ENCODE peak calls at places on chromosomes 11 and 22, in ten cellular contexts. One of them, this sample, is unnamed.
A peak's percentile ranks its signal among the peaks of the same experiment; 100 is the strongest.

GRCh38 chr11:131033151-131033651 is 116.9 kb upstream of the SNX19 start:
- DNase-seq in CD8-positive, alpha-beta T cell: no peak
- DNase-seq in aorta: no peak
- DNase-seq in RWPE1: peak; percentile 68
- DNase-seq in colonic mucosa: no peak
- DNase-seq in K562: peak; percentile 22
- DNase-seq in SJSA1: peak; percentile 45
- DNase-seq in naive thymus-derived CD4-positive, alpha-beta T cell: no peak
- DNase-seq in ovary: no peak
- DNase-seq in lower lobe of right lung: no peak
- DNase-seq in this sample: no peak

GRCh38 chr11:107011977-107012376 is 6.3 kb downstream of the GUCY1A2 start:
- DNase-seq in RWPE1: no peak
- DNase-seq in aorta: no peak
- DNase-seq in SJSA1: peak; percentile 4
- DNase-seq in colonic mucosa: no peak
- DNase-seq in naive thymus-derived CD4-positive, alpha-beta T cell: no peak
- DNase-seq in CD8-positive, alpha-beta T cell: no peak
- DNase-seq in K562: no peak
- DNase-seq in ovary: no peak
- DNase-seq in lower lobe of right lung: no peak
- DNase-seq in this sample: no peak

GRCh38 chr22:36610056-36610455 is 81.1 kb upstream of the EIF3D start:
- DNase-seq in colonic mucosa: no peak
- DNase-seq in ovary: no peak
- DNase-seq in CD8-positive, alpha-beta T cell: no peak
- DNase-seq in K562: no peak
- DNase-seq in lower lobe of right lung: no peak
- DNase-seq in naive thymus-derived CD4-positive, alpha-beta T cell: no peak
- DNase-seq in SJSA1: no peak
- DNase-seq in RWPE1: no peak
- DNase-seq in aorta: no peak
- DNase-seq in this sample: no peak

GRCh38 chr22:39959640-39960447 is at the start of gene TMA7B:
- DNase-seq in ovary: no peak
- DNase-seq in K562: peak; percentile 52
- DNase-seq in SJSA1: peak; percentile 77
- DNase-seq in aorta: no peak
- DNase-seq in RWPE1: peak; percentile 20
- DNase-seq in lower lobe of right lung: no peak
- DNase-seq in naive thymus-derived CD4-positive, alpha-beta T cell: peak; percentile 34
- DNase-seq in CD8-positive, alpha-beta T cell: peak; percentile 44
- DNase-seq in colonic mucosa: no peak
- DNase-seq in this sample: no peak

GRCh38 chr11:64391839-64392238 is 32.9 kb downstream of the RPS6KA4 start:
- DNase-seq in RWPE1: no peak
- DNase-seq in lower lobe of right lung: no peak
- DNase-seq in CD8-positive, alpha-beta T cell: no peak
- DNase-seq in naive thymus-derived CD4-positive, alpha-beta T cell: no peak
- DNase-seq in aorta: no peak
- DNase-seq in K562: no peak
- DNase-seq in ovary: no peak
- DNase-seq in SJSA1: no peak
- DNase-seq in colonic mucosa: no peak
- DNase-seq in this sample: no peak

GRCh38 chr22:45946805-45947600 is 30.0 kb downstream of the WNT7B start:
- DNase-seq in SJSA1: no peak
- DNase-seq in CD8-positive, alpha-beta T cell: no peak
- DNase-seq in K562: no peak
- DNase-seq in colonic mucosa: no peak
- DNase-seq in RWPE1: no peak
- DNase-seq in ovary: no peak
- DNase-seq in lower lobe of right lung: no peak
- DNase-seq in aorta: no peak
- DNase-seq in naive thymus-derived CD4-positive, alpha-beta T cell: no peak
- DNase-seq in this sample: peak; percentile 7

GRCh38 chr11:17972987-17973386 is 39.9 kb downstream of the SERGEF start:
- DNase-seq in RWPE1: peak; percentile 86
- DNase-seq in lower lobe of right lung: no peak
- DNase-seq in SJSA1: peak; percentile 14
- DNase-seq in naive thymus-derived CD4-positive, alpha-beta T cell: no peak
- DNase-seq in colonic mucosa: peak; percentile 20
- DNase-seq in ovary: peak; percentile 43
- DNase-seq in aorta: peak; percentile 76
- DNase-seq in CD8-positive, alpha-beta T cell: no peak
- DNase-seq in K562: peak; percentile 51
- DNase-seq in this sample: no peak

GRCh38 chr11:5938603-5938965 is 3.5 kb upstream of the OR56A3 start:
- DNase-seq in CD8-positive, alpha-beta T cell: no peak
- DNase-seq in lower lobe of right lung: no peak
- DNase-seq in K562: no peak
- DNase-seq in SJSA1: no peak
- DNase-seq in ovary: no peak
- DNase-seq in aorta: peak; percentile 72
- DNase-seq in naive thymus-derived CD4-positive, alpha-beta T cell: no peak
- DNase-seq in RWPE1: no peak
- DNase-seq in colonic mucosa: no peak
- DNase-seq in this sample: no peak

GRCh38 chr11:46711288-46711687 is 7.7 kb upstream of the F2 start:
- DNase-seq in K562: no peak
- DNase-seq in lower lobe of right lung: no peak
- DNase-seq in naive thymus-derived CD4-positive, alpha-beta T cell: no peak
- DNase-seq in SJSA1: no peak
- DNase-seq in ovary: no peak
- DNase-seq in aorta: no peak
- DNase-seq in colonic mucosa: no peak
- DNase-seq in CD8-positive, alpha-beta T cell: no peak
- DNase-seq in RWPE1: no peak
- DNase-seq in this sample: no peak

GRCh38 chr11:130786987-130787688 is 129.1 kb downstream of the SNX19 start:
- DNase-seq in naive thymus-derived CD4-positive, alpha-beta T cell: no peak
- DNase-seq in aorta: no peak
- DNase-seq in SJSA1: peak; percentile 70
- DNase-seq in ovary: no peak
- DNase-seq in RWPE1: peak; percentile 62
- DNase-seq in K562: no peak
- DNase-seq in colonic mucosa: no peak
- DNase-seq in lower lobe of right lung: no peak
- DNase-seq in CD8-positive, alpha-beta T cell: no peak
- DNase-seq in this sample: no peak

GRCh38 chr22:44544523-44545433 is 46.7 kb upstream of the RTL6 start:
- DNase-seq in ovary: no peak
- DNase-seq in aorta: no peak
- DNase-seq in K562: no peak
- DNase-seq in naive thymus-derived CD4-positive, alpha-beta T cell: no peak
- DNase-seq in SJSA1: no peak
- DNase-seq in RWPE1: no peak
- DNase-seq in colonic mucosa: no peak
- DNase-seq in CD8-positive, alpha-beta T cell: no peak
- DNase-seq in lower lobe of right lung: no peak
- DNase-seq in this sample: no peak

GRCh38 chr22:38051261-38051660 is 5.9 kb upstream of the PICK1 start:
- DNase-seq in CD8-positive, alpha-beta T cell: no peak
- DNase-seq in ovary: no peak
- DNase-seq in aorta: no peak
- DNase-seq in SJSA1: no peak
- DNase-seq in K562: no peak
- DNase-seq in colonic mucosa: no peak
- DNase-seq in lower lobe of right lung: no peak
- DNase-seq in RWPE1: no peak
- DNase-seq in naive thymus-derived CD4-positive, alpha-beta T cell: no peak
- DNase-seq in this sample: no peak

GRCh38 chr11:12288212-12288933 is 89.0 kb upstream of the PARVA start:
- DNase-seq in CD8-positive, alpha-beta T cell: peak; percentile 44
- DNase-seq in SJSA1: peak; percentile 82
- DNase-seq in RWPE1: peak; percentile 63
- DNase-seq in aorta: peak; percentile 95
- DNase-seq in lower lobe of right lung: peak; percentile 71
- DNase-seq in colonic mucosa: peak; percentile 87
- DNase-seq in K562: peak; percentile 82
- DNase-seq in naive thymus-derived CD4-positive, alpha-beta T cell: peak; percentile 59
- DNase-seq in ovary: peak; percentile 77
- DNase-seq in this sample: peak; percentile 73

GRCh38 chr11:133501643-133502535 is 30.4 kb downstream of the OPCML start:
- DNase-seq in lower lobe of right lung: peak; percentile 57
- DNase-seq in aorta: no peak
- DNase-seq in CD8-positive, alpha-beta T cell: no peak
- DNase-seq in SJSA1: no peak
- DNase-seq in RWPE1: no peak
- DNase-seq in naive thymus-derived CD4-positive, alpha-beta T cell: no peak
- DNase-seq in colonic mucosa: no peak
- DNase-seq in ovary: no peak
- DNase-seq in K562: no peak
- DNase-seq in this sample: no peak

GRCh38 chr11:78110830-78111229 is 28.6 kb downstream of the ALG8 start:
- DNase-seq in RWPE1: no peak
- DNase-seq in colonic mucosa: no peak
- DNase-seq in aorta: no peak
- DNase-seq in CD8-positive, alpha-beta T cell: no peak
- DNase-seq in K562: no peak
- DNase-seq in SJSA1: no peak
- DNase-seq in lower lobe of right lung: no peak
- DNase-seq in naive thymus-derived CD4-positive, alpha-beta T cell: no peak
- DNase-seq in ovary: no peak
- DNase-seq in this sample: no peak

GRCh38 chr22:25136953-25137576 is 62.6 kb upstream of the CRYBB3 start:
- DNase-seq in colonic mucosa: no peak
- DNase-seq in SJSA1: no peak
- DNase-seq in naive thymus-derived CD4-positive, alpha-beta T cell: no peak
- DNase-seq in lower lobe of right lung: no peak
- DNase-seq in RWPE1: no peak
- DNase-seq in CD8-positive, alpha-beta T cell: no peak
- DNase-seq in aorta: no peak
- DNase-seq in K562: no peak
- DNase-seq in ovary: no peak
- DNase-seq in this sample: no peak
- H3K27ac ChIP-seq in colonic mucosa: no peak overlapping the region
- H3K27ac ChIP-seq in SJSA1: no peak overlapping the region
- H3K27ac ChIP-seq in naive thymus-derived CD4-positive, alpha-beta T cell: no peak overlapping the region
- H3K27ac ChIP-seq in lower lobe of right lung: peak overlapping the region; percentile 49
- H3K27ac ChIP-seq in RWPE1: no peak overlapping the region
- H3K27ac ChIP-seq in CD8-positive, alpha-beta T cell: no peak overlapping the region
- H3K27ac ChIP-seq in aorta: no peak overlapping the region
- H3K27ac ChIP-seq in K562: no peak overlapping the region
- H3K27ac ChIP-seq in ovary: no peak overlapping the region
- H3K27ac ChIP-seq in this sample: no peak overlapping the region

DNA sequence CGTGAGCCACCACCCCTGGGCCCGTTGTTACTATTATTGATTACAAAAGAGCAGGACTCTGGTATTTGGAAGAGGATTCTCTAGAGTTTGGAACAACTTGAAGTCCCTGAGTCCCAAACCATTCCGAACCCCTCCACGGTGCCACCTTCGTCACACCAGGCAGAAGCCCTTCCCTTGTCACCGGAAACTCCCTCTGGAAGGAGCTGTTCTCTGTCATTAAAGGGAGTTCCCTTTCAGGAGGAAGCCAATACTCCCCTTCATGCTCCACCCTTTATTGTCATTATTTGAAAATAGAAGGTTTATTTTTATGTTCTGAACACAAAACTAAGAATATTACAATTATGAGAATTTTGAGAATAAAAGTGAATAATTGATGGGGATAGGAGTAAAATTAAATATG is 5.1 kb upstream of the C11orf24 start:
- DNase-seq in RWPE1: no peak
- DNase-seq in lower lobe of right lung: no peak
- DNase-seq in aorta: no peak
- DNase-seq in ovary: no peak
- DNase-seq in naive thymus-derived CD4-positive, alpha-beta T cell: no peak
- DNase-seq in K562: no peak
- DNase-seq in CD8-positive, alpha-beta T cell: no peak
- DNase-seq in SJSA1: no peak
- DNase-seq in colonic mucosa: no peak
- DNase-seq in this sample: no peak
- H3K27ac ChIP-seq in RWPE1: no peak overlapping the region
- H3K27ac ChIP-seq in lower lobe of right lung: no peak overlapping the region
- H3K27ac ChIP-seq in aorta: no peak overlapping the region
- H3K27ac ChIP-seq in ovary: no peak overlapping the region
- H3K27ac ChIP-seq in naive thymus-derived CD4-positive, alpha-beta T cell: no peak overlapping the region
- H3K27ac ChIP-seq in K562: no peak overlapping the region
- H3K27ac ChIP-seq in CD8-positive, alpha-beta T cell: no peak overlapping the region
- H3K27ac ChIP-seq in SJSA1: no peak overlapping the region
- H3K27ac ChIP-seq in colonic mucosa: no peak overlapping the region
- H3K27ac ChIP-seq in this sample: no peak overlapping the region

GRCh38 chr22:17489101-17489500 is 74.2 kb upstream of the SLC25A18 start:
- DNase-seq in K562: no peak
- DNase-seq in ovary: no peak
- DNase-seq in lower lobe of right lung: no peak
- DNase-seq in colonic mucosa: no peak
- DNase-seq in CD8-positive, alpha-beta T cell: no peak
- DNase-seq in aorta: no peak
- DNase-seq in naive thymus-derived CD4-positive, alpha-beta T cell: no peak
- DNase-seq in SJSA1: no peak
- DNase-seq in RWPE1: no peak
- DNase-seq in this sample: no peak
- H3K27ac ChIP-seq in K562: no peak overlapping the region
- H3K27ac ChIP-seq in ovary: no peak overlapping the region
- H3K27ac ChIP-seq in lower lobe of right lung: no peak overlapping the region
- H3K27ac ChIP-seq in colonic mucosa: no peak overlapping the region
- H3K27ac ChIP-seq in CD8-positive, alpha-beta T cell: no peak overlapping the region
- H3K27ac ChIP-seq in aorta: no peak overlapping the region
- H3K27ac ChIP-seq in naive thymus-derived CD4-positive, alpha-beta T cell: no peak overlapping the region
- H3K27ac ChIP-seq in SJSA1: no peak overlapping the region
- H3K27ac ChIP-seq in RWPE1: no peak overlapping the region
- H3K27ac ChIP-seq in this sample: no peak overlapping the region

GRCh38 chr11:19259487-19260345 is 19.0 kb upstream of the E2F8 start:
- DNase-seq in ovary: peak; percentile 53
- DNase-seq in K562: peak; percentile 59
- DNase-seq in CD8-positive, alpha-beta T cell: peak; percentile 63
- DNase-seq in lower lobe of right lung: peak; percentile 69
- DNase-seq in SJSA1: peak; percentile 25
- DNase-seq in RWPE1: peak; percentile 41
- DNase-seq in naive thymus-derived CD4-positive, alpha-beta T cell: peak; percentile 57
- DNase-seq in colonic mucosa: peak; percentile 78
- DNase-seq in aorta: peak; percentile 88
- DNase-seq in this sample: peak; percentile 47
- H3K27ac ChIP-seq in ovary: no peak overlapping the region
- H3K27ac ChIP-seq in K562: no peak overlapping the region
- H3K27ac ChIP-seq in CD8-positive, alpha-beta T cell: no peak overlapping the region
- H3K27ac ChIP-seq in lower lobe of right lung: no peak overlapping the region
- H3K27ac ChIP-seq in SJSA1: no peak overlapping the region
- H3K27ac ChIP-seq in RWPE1: no peak overlapping the region
- H3K27ac ChIP-seq in naive thymus-derived CD4-positive, alpha-beta T cell: no peak overlapping the region
- H3K27ac ChIP-seq in colonic mucosa: no peak overlapping the region
- H3K27ac ChIP-seq in aorta: no peak overlapping the region
- H3K27ac ChIP-seq in this sample: no peak overlapping the region

GRCh38 chr11:118715245-118715807 is 35.9 kb upstream of the TREH start:
- DNase-seq in K562: no peak
- DNase-seq in CD8-positive, alpha-beta T cell: no peak
- DNase-seq in lower lobe of right lung: no peak
- DNase-seq in naive thymus-derived CD4-positive, alpha-beta T cell: no peak
- DNase-seq in ovary: peak; percentile 40
- DNase-seq in aorta: no peak
- DNase-seq in RWPE1: no peak
- DNase-seq in SJSA1: no peak
- DNase-seq in colonic mucosa: no peak
- DNase-seq in this sample: no peak
- H3K27ac ChIP-seq in K562: peak overlapping the region; percentile 79
- H3K27ac ChIP-seq in CD8-positive, alpha-beta T cell: no peak overlapping the region
- H3K27ac ChIP-seq in lower lobe of right lung: peak overlapping the region; percentile 36
- H3K27ac ChIP-seq in naive thymus-derived CD4-positive, alpha-beta T cell: no peak overlapping the region
- H3K27ac ChIP-seq in ovary: no peak overlapping the region
- H3K27ac ChIP-seq in aorta: no peak overlapping the region
- H3K27ac ChIP-seq in RWPE1: no peak overlapping the region
- H3K27ac ChIP-seq in SJSA1: no peak overlapping the region
- H3K27ac ChIP-seq in colonic mucosa: no peak overlapping the region
- H3K27ac ChIP-seq in this sample: no peak overlapping the region